ENCODE peak calls at places on chromosomes 3 and 15, in four cellular contexts. F is dorsolateral prefrontal cortex, R is NB4, T is AG09319. C is an unnamed sample.
A peak's percentile ranks its signal among the peaks of the same experiment; 100 is the strongest.

GRCh38 chr15:88834211-88834812 is 31.1 kb downstream of the ACAN start:
- DNase-seq in T (peak; percentile 14), R (no peak), F (peak; percentile 41), C (peak; percentile 16)

GRCh38 chr3:49868951-49869454 is 703 bp downstream of the CAMKV start:
- DNase-seq in R (peak; percentile 33), F (peak; percentile 56), T (no peak), C (no peak)

GRCh38 chr3:104291437-104291851 is 1075.3 kb upstream of the ALCAM start:
- DNase-seq in T (peak; percentile 11), F (no peak), R (no peak), C (no peak)

GRCh38 chr3:15443826-15444524 is 16.6 kb downstream of the EAF1 start:
- DNase-seq in F (no peak), R (no peak), T (no peak), C (peak; percentile 46)

GRCh38 chr3:64463981-64464380 is 223.8 kb downstream of the ADAMTS9 start:
- DNase-seq in T (no peak), R (no peak), F (no peak), C (no peak)

GRCh38 chr3:183815565-183815943 is 9.8 kb downstream of the MAP6D1 start:
- DNase-seq in F (no peak), T (no peak), R (no peak), C (no peak)

GRCh38 chr15:85044894-85045293 is 63.2 kb downstream of the PDE8A start:
- DNase-seq in F (no peak), T (no peak), R (no peak), C (no peak)

GRCh38 chr15:52529289-52529929 is 729 bp upstream of the MYO5A start:
- DNase-seq in T (no peak), F (peak; percentile 29), R (no peak), C (no peak)

GRCh38 chr3:26712211-26713026 is 89.8 kb downstream of the LRRC3B start:
- DNase-seq in F (no peak), R (peak; percentile 50), T (no peak), C (no peak)

GRCh38 chr3:80696280-80696679 is 928.5 kb upstream of the ROBO1 start:
- DNase-seq in T (no peak), R (no peak), F (no peak), C (no peak)

GRCh38 chr3:134576831-134577230 is 74.0 kb downstream of the KY start:
- DNase-seq in F (no peak), T (no peak), R (no peak), C (no peak)

GRCh38 chr3:11498646-11499045 is 145.1 kb downstream of the VGLL4 start:
- DNase-seq in F (no peak), R (no peak), T (no peak), C (no peak)

GRCh38 chr3:14333215-14333614 is 69.2 kb upstream of the SLC6A6 start:
- DNase-seq in T (no peak), F (no peak), R (no peak), C (no peak)

GRCh38 chr15:99955181-99955525 is 221.9 kb upstream of the LYSMD4 start:
- DNase-seq in F (no peak), T (no peak), R (no peak), C (no peak)

GRCh38 chr3:170352936-170353335 is 4.6 kb upstream of the SKIL start:
- DNase-seq in T (no peak), R (peak; percentile 66), F (no peak), C (no peak)

GRCh38 chr15:80577552-80578205 is 117.4 kb upstream of the ABHD17C start:
- DNase-seq in T (no peak), R (no peak), F (no peak), C (no peak)

GRCh38 chr15:25406846-25407245 is 32.0 kb downstream of the UBE3A start:
- DNase-seq in R (no peak), F (no peak), T (no peak), C (no peak)

GRCh38 chr3:177195941-177196472 is 1.3 kb downstream of the TBL1XR1 start:
- DNase-seq in T (no peak), R (peak; percentile 69), F (no peak), C (no peak)

GRCh38 chr15:34070003-34070402 is 31.0 kb upstream of the AVEN start:
- DNase-seq in T (no peak), F (no peak), R (no peak), C (no peak)

GRCh38 chr3:9026320-9027040 is 63.2 kb upstream of the RAD18 start:
- DNase-seq in R (no peak), T (no peak), F (no peak), C (no peak)

GRCh38 chr15:60134609-60135008 is 130.5 kb downstream of the FOXB1 start:
- DNase-seq in R (no peak), T (no peak), F (no peak), C (no peak)

GRCh38 chr3:1087066-1087555 is 5.7 kb upstream of the CNTN6 start:
- DNase-seq in F (no peak), R (no peak), T (peak; percentile 28), C (peak; percentile 59)

GRCh38 chr3:134374791-134375541 is 719 bp upstream of the AMOTL2 start:
- DNase-seq in F (no peak), T (no peak), R (no peak), C (no peak)

GRCh38 chr3:128427872-128428822 is 38.5 kb downstream of the DNAJB8 start:
- DNase-seq in F (no peak), T (no peak), R (no peak), C (no peak)

GRCh38 chr3:141087071-141087824 is 36.1 kb downstream of the SPSB4 start:
- DNase-seq in F (no peak), T (no peak), R (no peak), C (no peak)

GRCh38 chr3:54008744-54009143 is 113.6 kb upstream of the CACNA2D3 start:
- DNase-seq in R (no peak), F (no peak), T (no peak), C (no peak)

GRCh38 chr15:75138016-75138999 is 63.4 kb upstream of the C15orf39 start:
- DNase-seq in F (no peak), R (no peak), T (peak; percentile 61), C (peak; percentile 54)

GRCh38 chr3:122493296-122493695 is 21.4 kb downstream of the KPNA1 start:
- DNase-seq in F (no peak), R (no peak), T (peak; percentile 66), C (peak; percentile 28)

GRCh38 chr3:16589867-16590624 is 15.2 kb downstream of the DAZL start:
- DNase-seq in F (no peak), T (no peak), R (no peak), C (no peak)

GRCh38 chr3:59185586-59186381 is 136.0 kb upstream of the CFAP20DC start:
- DNase-seq in T (peak; percentile 48), R (no peak), F (no peak), C (no peak)

GRCh38 chr3:98812851-98813374 is 49.8 kb downstream of the ST3GAL6 start:
- DNase-seq in F (no peak), T (no peak), R (peak; percentile 55), C (no peak)

GRCh38 chr15:90864507-90864906 is 3.9 kb upstream of the FURIN start:
- DNase-seq in F (no peak), T (no peak), R (peak; percentile 28), C (no peak)
- TF ChIP-seq CTCF in F (no peak), T (no peak), R (no peak), C (no peak)

GRCh38 chr15:40357723-40358491 is at the start of gene DISP2:
- DNase-seq in F (peak; percentile 84), T (no peak), R (peak; percentile 80), C (no peak)

GRCh38 chr15:40360015-40360414 is 2.0 kb downstream of the DISP2 start:
- DNase-seq in R (no peak), F (no peak), T (no peak), C (no peak)

GRCh38 chr15:40355976-40356585 is 1.9 kb upstream of the DISP2 start:
- DNase-seq in F (no peak), T (no peak), R (no peak), C (no peak)

GRCh38 chr15:40357246-40357645 is 773 bp upstream of the DISP2 start:
- DNase-seq in R (no peak), F (no peak), T (no peak), C (no peak)

GRCh38 chr15:40358492-40359353 is 704 bp downstream of the DISP2 start:
- DNase-seq in R (peak; percentile 56), T (no peak), F (peak; percentile 33), C (no peak)
- TF ChIP-seq CTCF in R (no peak), T (no peak), F (no peak), C (peak; percentile 12)

GRCh38 chr15:72312605-72313447 is 7.1 kb downstream of the CELF6 start:
- DNase-seq in T (peak; percentile 49), F (peak; percentile 70), R (peak; percentile 69), C (no peak)
- TF ChIP-seq CTCF in T (peak; percentile 81), F (peak; percentile 69), R (peak; percentile 77), C (peak; percentile 88)

GRCh38 chr15:29623240-29623639 is 199.0 kb downstream of the TJP1 start:
- DNase-seq in T (no peak), R (no peak), F (no peak), C (no peak)
- TF ChIP-seq CTCF in T (no peak), R (no peak), F (no peak), C (no peak)

GRCh38 chr15:101694261-101694660 is 30.0 kb downstream of the TARS3 start:
- DNase-seq in F (no peak), R (no peak), T (no peak), C (no peak)
- TF ChIP-seq CTCF in F (no peak), R (no peak), T (no peak), C (no peak)

DNA sequence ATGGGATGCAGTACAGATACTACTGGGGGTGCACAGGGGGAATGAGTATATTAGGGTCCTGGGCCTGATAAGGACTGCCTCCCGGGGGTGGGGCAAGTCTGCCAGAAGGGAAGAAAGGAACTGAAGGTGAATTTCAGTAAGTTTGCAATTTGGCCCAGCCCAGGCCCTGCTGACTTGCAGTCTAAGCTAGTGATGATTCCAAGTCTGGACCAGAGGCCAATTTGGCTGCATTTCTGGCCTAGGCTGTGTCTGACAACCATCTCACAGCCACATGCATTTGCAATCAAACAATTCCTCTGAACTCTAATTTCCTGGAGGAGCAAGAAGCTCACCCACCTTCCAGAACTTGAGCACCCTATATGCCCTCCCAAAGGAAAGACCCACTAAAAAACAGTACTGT is 114.7 kb downstream of the MEGF11 start:
- DNase-seq in F (no peak), R (no peak), T (no peak), C (no peak)
- TF ChIP-seq CTCF in F (no peak), R (no peak), T (no peak), C (no peak)

GRCh38 chr15:42575188-42576039 is at the start of gene STARD9:
- DNase-seq in T (peak; percentile 97), R (peak; percentile 98), F (peak; percentile 97), C (peak; percentile 90)
- TF ChIP-seq CTCF in T (no peak), R (no peak), F (peak; percentile 50), C (no peak)

C was measured in AG09309.